ENCODE peak calls at places on chromosomes 13 and 19, in seven cellular contexts. One of them, this sample, is unnamed.

GRCh38 chr19:12495002-12495802 is 10.6 kb upstream of the ZNF709 start:
- DNase-seq in GM23338: peak
- DNase-seq in effector CD4-positive, alpha-beta T cell: peak
- DNase-seq in COR-L47: peak
- DNase-seq in kidney: peak
- DNase-seq in omental fat pad: peak
- DNase-seq in NCI-H345: peak
- DNase-seq in this sample: peak

GRCh38 chr13:20475927-20476691 is 49.5 kb downstream of the CRYL1 start:
- DNase-seq in NCI-H345: no peak
- DNase-seq in COR-L47: no peak
- DNase-seq in effector CD4-positive, alpha-beta T cell: peak
- DNase-seq in omental fat pad: no peak
- DNase-seq in GM23338: peak
- DNase-seq in kidney: no peak
- DNase-seq in this sample: no peak

GRCh38 chr19:33492090-33492489 is 29.5 kb downstream of the PEPD start:
- DNase-seq in effector CD4-positive, alpha-beta T cell: no peak
- DNase-seq in NCI-H345: no peak
- DNase-seq in COR-L47: no peak
- DNase-seq in omental fat pad: no peak
- DNase-seq in GM23338: no peak
- DNase-seq in kidney: no peak
- DNase-seq in this sample: no peak

GRCh38 chr19:55209430-55210119 is at the start of gene PTPRH:
- DNase-seq in NCI-H345: no peak
- DNase-seq in omental fat pad: no peak
- DNase-seq in kidney: peak
- DNase-seq in COR-L47: no peak
- DNase-seq in GM23338: no peak
- DNase-seq in effector CD4-positive, alpha-beta T cell: no peak
- DNase-seq in this sample: no peak

GRCh38 chr19:3671680-3672574 is 28.3 kb downstream of the PIP5K1C start:
- DNase-seq in GM23338: no peak
- DNase-seq in effector CD4-positive, alpha-beta T cell: no peak
- DNase-seq in omental fat pad: no peak
- DNase-seq in kidney: no peak
- DNase-seq in COR-L47: no peak
- DNase-seq in NCI-H345: no peak
- DNase-seq in this sample: no peak

GRCh38 chr13:33040116-33040515 is 23.9 kb downstream of the KL start:
- DNase-seq in NCI-H345: no peak
- DNase-seq in GM23338: no peak
- DNase-seq in kidney: no peak
- DNase-seq in COR-L47: no peak
- DNase-seq in effector CD4-positive, alpha-beta T cell: no peak
- DNase-seq in omental fat pad: no peak
- DNase-seq in this sample: no peak

GRCh38 chr19:37655689-37656491 is 625 bp upstream of the ZFP30 start:
- DNase-seq in COR-L47: peak
- DNase-seq in omental fat pad: peak
- DNase-seq in effector CD4-positive, alpha-beta T cell: peak
- DNase-seq in GM23338: peak
- DNase-seq in NCI-H345: peak
- DNase-seq in kidney: peak
- DNase-seq in this sample: peak

GRCh38 chr13:33547035-33547434 is 261.5 kb upstream of the STARD13 start:
- DNase-seq in NCI-H345: no peak
- DNase-seq in kidney: no peak
- DNase-seq in COR-L47: no peak
- DNase-seq in GM23338: no peak
- DNase-seq in omental fat pad: no peak
- DNase-seq in effector CD4-positive, alpha-beta T cell: no peak
- DNase-seq in this sample: no peak

GRCh38 chr13:95385808-95386207 is 84.6 kb upstream of the ABCC4 start:
- DNase-seq in GM23338: no peak
- DNase-seq in omental fat pad: no peak
- DNase-seq in effector CD4-positive, alpha-beta T cell: no peak
- DNase-seq in COR-L47: no peak
- DNase-seq in NCI-H345: no peak
- DNase-seq in kidney: no peak
- DNase-seq in this sample: no peak

GRCh38 chr19:19232231-19232630 is 20.5 kb downstream of the NCAN start:
- DNase-seq in omental fat pad: no peak
- DNase-seq in COR-L47: no peak
- DNase-seq in effector CD4-positive, alpha-beta T cell: no peak
- DNase-seq in kidney: no peak
- DNase-seq in GM23338: no peak
- DNase-seq in NCI-H345: no peak
- DNase-seq in this sample: peak

GRCh38 chr19:36819130-36819630 is 19.0 kb downstream of the ZNF790 start:
- DNase-seq in omental fat pad: no peak
- DNase-seq in kidney: no peak
- DNase-seq in GM23338: peak
- DNase-seq in effector CD4-positive, alpha-beta T cell: no peak
- DNase-seq in COR-L47: no peak
- DNase-seq in NCI-H345: no peak
- DNase-seq in this sample: no peak

GRCh38 chr13:48653074-48654054 is at the start of gene CYSLTR2:
- DNase-seq in effector CD4-positive, alpha-beta T cell: peak
- DNase-seq in kidney: no peak
- DNase-seq in omental fat pad: no peak
- DNase-seq in NCI-H345: no peak
- DNase-seq in COR-L47: no peak
- DNase-seq in GM23338: peak
- DNase-seq in this sample: peak

GRCh38 chr13:111517641-111518010 is 197.2 kb downstream of the TEX29 start:
- DNase-seq in kidney: peak
- DNase-seq in GM23338: no peak
- DNase-seq in NCI-H345: no peak
- DNase-seq in COR-L47: no peak
- DNase-seq in effector CD4-positive, alpha-beta T cell: no peak
- DNase-seq in omental fat pad: no peak
- DNase-seq in this sample: no peak

GRCh38 chr19:24140099-24140498 is 53.1 kb downstream of the ZNF254 start:
- DNase-seq in effector CD4-positive, alpha-beta T cell: no peak
- DNase-seq in omental fat pad: no peak
- DNase-seq in NCI-H345: peak
- DNase-seq in COR-L47: no peak
- DNase-seq in kidney: no peak
- DNase-seq in GM23338: no peak
- DNase-seq in this sample: no peak

GRCh38 chr19:41548954-41549688 is 26.8 kb upstream of the CEACAM21 start:
- DNase-seq in NCI-H345: no peak
- DNase-seq in COR-L47: no peak
- DNase-seq in GM23338: peak
- DNase-seq in effector CD4-positive, alpha-beta T cell: peak
- DNase-seq in kidney: no peak
- DNase-seq in omental fat pad: no peak
- DNase-seq in this sample: peak

GRCh38 chr19:5863030-5863665 is 7.2 kb downstream of the FUT5 start:
- DNase-seq in COR-L47: no peak
- DNase-seq in GM23338: no peak
- DNase-seq in effector CD4-positive, alpha-beta T cell: no peak
- DNase-seq in omental fat pad: no peak
- DNase-seq in NCI-H345: no peak
- DNase-seq in kidney: no peak
- DNase-seq in this sample: no peak

GRCh38 chr13:61918841-61919240 is 503.2 kb upstream of the PCDH20 start:
- DNase-seq in omental fat pad: no peak
- DNase-seq in kidney: no peak
- DNase-seq in NCI-H345: no peak
- DNase-seq in effector CD4-positive, alpha-beta T cell: no peak
- DNase-seq in COR-L47: no peak
- DNase-seq in GM23338: no peak
- DNase-seq in this sample: no peak

GRCh38 chr19:17473041-17473440 is 2.7 kb downstream of the SLC27A1 start:
- DNase-seq in effector CD4-positive, alpha-beta T cell: no peak
- DNase-seq in kidney: no peak
- DNase-seq in COR-L47: no peak
- DNase-seq in NCI-H345: no peak
- DNase-seq in omental fat pad: no peak
- DNase-seq in GM23338: no peak
- DNase-seq in this sample: no peak

GRCh38 chr19:47776568-47776967 is 1.9 kb upstream of the SELENOW start:
- DNase-seq in NCI-H345: peak
- DNase-seq in omental fat pad: no peak
- DNase-seq in GM23338: peak
- DNase-seq in kidney: no peak
- DNase-seq in effector CD4-positive, alpha-beta T cell: no peak
- DNase-seq in COR-L47: peak
- DNase-seq in this sample: no peak

GRCh38 chr13:30743319-30744055 is 8.1 kb downstream of the ALOX5AP start:
- DNase-seq in omental fat pad: peak
- DNase-seq in GM23338: no peak
- DNase-seq in COR-L47: no peak
- DNase-seq in effector CD4-positive, alpha-beta T cell: no peak
- DNase-seq in kidney: no peak
- DNase-seq in NCI-H345: no peak
- DNase-seq in this sample: no peak

GRCh38 chr13:51585234-51585672 is 991 bp downstream of the WDFY2 start:
- DNase-seq in effector CD4-positive, alpha-beta T cell: no peak
- DNase-seq in COR-L47: no peak
- DNase-seq in kidney: no peak
- DNase-seq in NCI-H345: no peak
- DNase-seq in GM23338: no peak
- DNase-seq in omental fat pad: no peak
- DNase-seq in this sample: peak

GRCh38 chr19:17415107-17415506 is 4.7 kb upstream of the MVB12A start:
- DNase-seq in NCI-H345: no peak
- DNase-seq in kidney: no peak
- DNase-seq in effector CD4-positive, alpha-beta T cell: no peak
- DNase-seq in COR-L47: no peak
- DNase-seq in omental fat pad: no peak
- DNase-seq in GM23338: peak
- DNase-seq in this sample: no peak

GRCh38 chr19:30001794-30002193 is 59.8 kb downstream of the URI1 start:
- DNase-seq in effector CD4-positive, alpha-beta T cell: no peak
- DNase-seq in kidney: no peak
- DNase-seq in NCI-H345: no peak
- DNase-seq in GM23338: no peak
- DNase-seq in COR-L47: no peak
- DNase-seq in omental fat pad: no peak
- DNase-seq in this sample: no peak

GRCh38 chr19:5171711-5172110 is 168.9 kb downstream of the PTPRS start:
- DNase-seq in NCI-H345: no peak
- DNase-seq in effector CD4-positive, alpha-beta T cell: no peak
- DNase-seq in kidney: peak
- DNase-seq in GM23338: no peak
- DNase-seq in COR-L47: no peak
- DNase-seq in omental fat pad: no peak
- DNase-seq in this sample: no peak

GRCh38 chr19:19502281-19502680 is 13.1 kb downstream of the TSSK6 start:
- DNase-seq in GM23338: no peak
- DNase-seq in NCI-H345: no peak
- DNase-seq in kidney: peak
- DNase-seq in effector CD4-positive, alpha-beta T cell: no peak
- DNase-seq in omental fat pad: no peak
- DNase-seq in COR-L47: no peak
- DNase-seq in this sample: no peak

GRCh38 chr19:51944798-51945552 is 17.7 kb downstream of the ZNF613 start:
- DNase-seq in NCI-H345: no peak
- DNase-seq in omental fat pad: no peak
- DNase-seq in effector CD4-positive, alpha-beta T cell: no peak
- DNase-seq in kidney: no peak
- DNase-seq in GM23338: peak
- DNase-seq in COR-L47: no peak
- DNase-seq in this sample: no peak

GRCh38 chr19:33767898-33768413 is 28.7 kb upstream of the KCTD15 start:
- DNase-seq in COR-L47: no peak
- DNase-seq in omental fat pad: no peak
- DNase-seq in NCI-H345: no peak
- DNase-seq in kidney: no peak
- DNase-seq in effector CD4-positive, alpha-beta T cell: no peak
- DNase-seq in GM23338: peak
- DNase-seq in this sample: no peak

GRCh38 chr13:48263196-48263595 is 30.2 kb downstream of the ITM2B start:
- DNase-seq in COR-L47: no peak
- DNase-seq in GM23338: no peak
- DNase-seq in effector CD4-positive, alpha-beta T cell: no peak
- DNase-seq in NCI-H345: no peak
- DNase-seq in omental fat pad: no peak
- DNase-seq in kidney: no peak
- DNase-seq in this sample: no peak

GRCh38 chr19:45224645-45225044 is 20.6 kb downstream of the EXOC3L2 start:
- DNase-seq in COR-L47: no peak
- DNase-seq in omental fat pad: no peak
- DNase-seq in GM23338: no peak
- DNase-seq in NCI-H345: no peak
- DNase-seq in effector CD4-positive, alpha-beta T cell: no peak
- DNase-seq in kidney: no peak
- DNase-seq in this sample: no peak

GRCh38 chr13:46721054-46721453 is 75.9 kb downstream of the ESD start:
- DNase-seq in omental fat pad: no peak
- DNase-seq in NCI-H345: peak
- DNase-seq in GM23338: peak
- DNase-seq in effector CD4-positive, alpha-beta T cell: peak
- DNase-seq in kidney: no peak
- DNase-seq in COR-L47: peak
- DNase-seq in this sample: peak

GRCh38 chr13:68051910-68052309 is 821.8 kb upstream of the PCDH9 start:
- DNase-seq in GM23338: no peak
- DNase-seq in NCI-H345: no peak
- DNase-seq in omental fat pad: no peak
- DNase-seq in effector CD4-positive, alpha-beta T cell: no peak
- DNase-seq in COR-L47: no peak
- DNase-seq in kidney: no peak
- DNase-seq in this sample: no peak

GRCh38 chr19:56823956-56824355 is 16.6 kb downstream of the PEG3 start:
- DNase-seq in effector CD4-positive, alpha-beta T cell: no peak
- DNase-seq in NCI-H345: no peak
- DNase-seq in omental fat pad: no peak
- DNase-seq in kidney: no peak
- DNase-seq in COR-L47: no peak
- DNase-seq in GM23338: no peak
- DNase-seq in this sample: no peak

GRCh38 chr13:36858285-36858684 is 39.3 kb downstream of the RFXAP start:
- DNase-seq in GM23338: peak
- DNase-seq in effector CD4-positive, alpha-beta T cell: no peak
- DNase-seq in NCI-H345: peak
- DNase-seq in omental fat pad: no peak
- DNase-seq in kidney: no peak
- DNase-seq in COR-L47: peak
- DNase-seq in this sample: peak

GRCh38 chr13:41315466-41316047 is 4.5 kb downstream of the NAA16 start:
- DNase-seq in COR-L47: no peak
- DNase-seq in NCI-H345: no peak
- DNase-seq in omental fat pad: no peak
- DNase-seq in GM23338: no peak
- DNase-seq in effector CD4-positive, alpha-beta T cell: no peak
- DNase-seq in kidney: no peak
- DNase-seq in this sample: no peak

GRCh38 chr13:112447761-112448603 is 71.8 kb downstream of the SPACA7 start:
- DNase-seq in effector CD4-positive, alpha-beta T cell: no peak
- DNase-seq in NCI-H345: peak
- DNase-seq in kidney: peak
- DNase-seq in COR-L47: peak
- DNase-seq in GM23338: no peak
- DNase-seq in omental fat pad: no peak
- DNase-seq in this sample: no peak

GRCh38 chr13:114022309-114022669 is 48.4 kb upstream of the C13orf46 start:
- DNase-seq in effector CD4-positive, alpha-beta T cell: no peak
- DNase-seq in kidney: no peak
- DNase-seq in NCI-H345: no peak
- DNase-seq in COR-L47: no peak
- DNase-seq in GM23338: no peak
- DNase-seq in omental fat pad: no peak
- DNase-seq in this sample: no peak

This sample was measured in Ammon's horn.